ENCODE peak calls at places on chromosome 1, in six cellular contexts. T is astrocyte of the cerebellum, Q is kidney epithelial cell, S is GM12878, U is NCI-H1105 treated with DMSO at 0.1 percent for 48 hours, E is neural progenitor cell. J is an unnamed sample.

GRCh38 chr1:89697397-89697796 is 64.5 kb downstream of the LRRC8C start:
- DNase-seq in T (peak), Q (no peak), S (no peak), U (no peak), E (no peak), J (no peak)

GRCh38 chr1:56472860-56473259 is 106.5 kb downstream of the PLPP3 start:
- DNase-seq in T (no peak), Q (no peak), S (peak), U (no peak), E (no peak), J (no peak)

GRCh38 chr1:217134857-217135568 is 411.8 kb upstream of the ESRRG start:
- DNase-seq in T (no peak), Q (no peak), S (no peak), U (no peak), E (peak), J (no peak)

GRCh38 chr1:192518700-192519099 is 56.9 kb upstream of the RGS1 start:
- DNase-seq in T (no peak), Q (no peak), S (no peak), U (no peak), E (no peak), J (no peak)

GRCh38 chr1:154616659-154617345 is 8.8 kb upstream of the ADAR start:
- DNase-seq in T (no peak), Q (no peak), S (no peak), U (no peak), E (no peak), J (no peak)

GRCh38 chr1:5992814-5993552 is 758 bp upstream of the NPHP4 start:
- DNase-seq in T (no peak), Q (no peak), S (no peak), U (peak), E (peak), J (no peak)

GRCh38 chr1:62508187-62508758 is 71.4 kb downstream of the USP1 start:
- DNase-seq in T (peak), Q (peak), S (peak), U (peak), E (peak), J (no peak)

GRCh38 chr1:228141082-228141870 is 1.2 kb downstream of the GUK1 start:
- DNase-seq in T (peak), Q (no peak), S (no peak), U (no peak), E (no peak), J (no peak)

GRCh38 chr1:90730247-90731022 is 13.3 kb upstream of the BARHL2 start:
- DNase-seq in T (no peak), Q (no peak), S (no peak), U (peak), E (peak), J (no peak)

GRCh38 chr1:198577444-198577843 is 37.0 kb upstream of the ATP6V1G3 start:
- DNase-seq in T (peak), Q (no peak), S (no peak), U (no peak), E (no peak), J (no peak)

GRCh38 chr1:94582578-94582977 is 41.0 kb upstream of the F3 start:
- DNase-seq in T (no peak), Q (no peak), S (no peak), U (no peak), E (no peak), J (no peak)

GRCh38 chr1:74641876-74642275 is 31.7 kb downstream of the ERICH3 start:
- DNase-seq in T (peak), Q (peak), S (no peak), U (no peak), E (no peak), J (no peak)

GRCh38 chr1:24142546-24143431 is at the start of gene IL22RA1:
- DNase-seq in T (no peak), Q (no peak), S (no peak), U (peak), E (no peak), J (no peak)

GRCh38 chr1:218211241-218211640 is 73.9 kb upstream of the RRP15 start:
- DNase-seq in T (no peak), Q (no peak), S (no peak), U (no peak), E (no peak), J (no peak)

GRCh38 chr1:87204441-87204840 is 124.2 kb upstream of the LMO4 start:
- DNase-seq in T (no peak), Q (no peak), S (no peak), U (no peak), E (no peak), J (no peak)

J was measured in NCI-H1048.